ENCODE peak calls at places on chromosomes 13 and 19, in five cellular contexts. One of them, this sample, is unnamed. For H3K4me1, the result is how much of the 10 kb centered on the place peaks cover.

GRCh38 chr19:2399582-2399981 is 27.8 kb downstream of the TIMM13 start:
- DNase-seq in cardiac muscle cell: no peak
- DNase-seq in uterus: no peak
- DNase-seq in Peyer's patch: no peak
- DNase-seq in neural progenitor cell: no peak
- DNase-seq in this sample: no peak

GRCh38 chr19:40221858-40222619 is 3.9 kb upstream of the TTC9B start:
- DNase-seq in uterus: peak
- DNase-seq in Peyer's patch: peak
- DNase-seq in neural progenitor cell: peak
- DNase-seq in cardiac muscle cell: peak
- DNase-seq in this sample: peak

GRCh38 chr19:49687150-49687549 is 2.2 kb upstream of the ADM5 start:
- DNase-seq in Peyer's patch: no peak
- DNase-seq in uterus: no peak
- DNase-seq in neural progenitor cell: no peak
- DNase-seq in cardiac muscle cell: no peak
- DNase-seq in this sample: no peak

GRCh38 chr19:372306-372890 is 27.8 kb upstream of the MIER2 start:
- DNase-seq in cardiac muscle cell: no peak
- DNase-seq in neural progenitor cell: no peak
- DNase-seq in Peyer's patch: no peak
- DNase-seq in uterus: no peak
- DNase-seq in this sample: no peak

GRCh38 chr19:8578642-8579265 is 1.5 kb upstream of the MYO1F start:
- DNase-seq in cardiac muscle cell: peak
- DNase-seq in neural progenitor cell: peak
- DNase-seq in Peyer's patch: peak
- DNase-seq in uterus: peak
- DNase-seq in this sample: peak

GRCh38 chr19:45779231-45780145 is 2.8 kb downstream of the DMPK start:
- DNase-seq in cardiac muscle cell: peak
- DNase-seq in Peyer's patch: peak
- DNase-seq in neural progenitor cell: peak
- DNase-seq in uterus: peak
- DNase-seq in this sample: peak

GRCh38 chr13:64810701-64811258 is 2419.4 kb downstream of the PCDH9 start:
- DNase-seq in Peyer's patch: no peak
- DNase-seq in neural progenitor cell: no peak
- DNase-seq in uterus: no peak
- DNase-seq in cardiac muscle cell: no peak
- DNase-seq in this sample: no peak

GRCh38 chr19:1453525-1454371 is 3.8 kb downstream of the APC2 start:
- DNase-seq in Peyer's patch: no peak
- DNase-seq in neural progenitor cell: peak
- DNase-seq in cardiac muscle cell: peak
- DNase-seq in uterus: peak
- DNase-seq in this sample: no peak

GRCh38 chr13:27644302-27644701 is 22.6 kb downstream of the POLR1D start:
- DNase-seq in Peyer's patch: no peak
- DNase-seq in neural progenitor cell: no peak
- DNase-seq in cardiac muscle cell: no peak
- DNase-seq in uterus: no peak
- DNase-seq in this sample: no peak

GRCh38 chr13:112545866-112546265 is 42.1 kb downstream of the TUBGCP3 start:
- DNase-seq in neural progenitor cell: no peak
- DNase-seq in uterus: no peak
- DNase-seq in Peyer's patch: no peak
- DNase-seq in cardiac muscle cell: no peak
- DNase-seq in this sample: no peak

GRCh38 chr13:41827507-41828213 is 133.2 kb downstream of the VWA8 start:
- DNase-seq in cardiac muscle cell: no peak
- DNase-seq in uterus: peak
- DNase-seq in Peyer's patch: no peak
- DNase-seq in neural progenitor cell: no peak
- DNase-seq in this sample: no peak

GRCh38 chr13:77584111-77584510 is 48.6 kb downstream of the SCEL start:
- DNase-seq in uterus: no peak
- DNase-seq in cardiac muscle cell: no peak
- DNase-seq in Peyer's patch: no peak
- DNase-seq in neural progenitor cell: no peak
- DNase-seq in this sample: no peak

GRCh38 chr13:98307744-98308524 is 130.9 kb upstream of the RNF113B start:
- DNase-seq in uterus: no peak
- DNase-seq in neural progenitor cell: no peak
- DNase-seq in cardiac muscle cell: no peak
- DNase-seq in Peyer's patch: no peak
- DNase-seq in this sample: no peak

GRCh38 chr19:30968210-30968609 is 381.0 kb downstream of the TSHZ3 start:
- DNase-seq in cardiac muscle cell: no peak
- DNase-seq in Peyer's patch: no peak
- DNase-seq in uterus: no peak
- DNase-seq in neural progenitor cell: peak
- DNase-seq in this sample: no peak

GRCh38 chr13:109904218-109904617 is 117.8 kb upstream of the IRS2 start:
- DNase-seq in Peyer's patch: no peak
- DNase-seq in cardiac muscle cell: no peak
- DNase-seq in neural progenitor cell: peak
- DNase-seq in uterus: no peak
- DNase-seq in this sample: no peak

GRCh38 chr19:16873603-16874002 is 15.2 kb upstream of the F2RL3 start:
- DNase-seq in Peyer's patch: no peak
- DNase-seq in uterus: no peak
- DNase-seq in neural progenitor cell: no peak
- DNase-seq in cardiac muscle cell: no peak
- DNase-seq in this sample: no peak

GRCh38 chr13:86655561-86655960 is 856.3 kb upstream of the SLITRK6 start:
- DNase-seq in cardiac muscle cell: no peak
- DNase-seq in uterus: no peak
- DNase-seq in Peyer's patch: no peak
- DNase-seq in neural progenitor cell: no peak
- DNase-seq in this sample: no peak

GRCh38 chr19:42324655-42325307 is 654 bp upstream of the MEGF8 start:
- DNase-seq in Peyer's patch: no peak
- DNase-seq in cardiac muscle cell: no peak
- DNase-seq in uterus: no peak
- DNase-seq in neural progenitor cell: peak
- DNase-seq in this sample: no peak

GRCh38 chr13:110259651-110260050 is 47.3 kb downstream of the COL4A1 start:
- DNase-seq in cardiac muscle cell: no peak
- DNase-seq in Peyer's patch: no peak
- DNase-seq in neural progenitor cell: no peak
- DNase-seq in uterus: no peak
- DNase-seq in this sample: no peak

GRCh38 chr13:42696191-42696590 is 85.2 kb upstream of the FAM216B start:
- DNase-seq in uterus: no peak
- DNase-seq in Peyer's patch: no peak
- DNase-seq in neural progenitor cell: no peak
- DNase-seq in cardiac muscle cell: no peak
- DNase-seq in this sample: no peak

GRCh38 chr13:100673376-100673830 is 1.2 kb downstream of the TMTC4 start:
- DNase-seq in neural progenitor cell: peak
- DNase-seq in uterus: no peak
- DNase-seq in Peyer's patch: no peak
- DNase-seq in cardiac muscle cell: peak
- DNase-seq in this sample: no peak

GRCh38 chr19:56806639-56807038 is 33.9 kb downstream of the PEG3 start:
- DNase-seq in cardiac muscle cell: no peak
- DNase-seq in uterus: no peak
- DNase-seq in neural progenitor cell: no peak
- DNase-seq in Peyer's patch: no peak
- DNase-seq in this sample: no peak

GRCh38 chr13:42047561-42048322 is 706 bp upstream of the DGKH start:
- DNase-seq in cardiac muscle cell: peak
- DNase-seq in uterus: peak
- DNase-seq in Peyer's patch: no peak
- DNase-seq in neural progenitor cell: peak
- DNase-seq in this sample: peak

GRCh38 chr13:27578121-27579030 is 42.0 kb downstream of the LNX2 start:
- DNase-seq in neural progenitor cell: no peak
- DNase-seq in uterus: no peak
- DNase-seq in cardiac muscle cell: no peak
- DNase-seq in Peyer's patch: no peak
- DNase-seq in this sample: no peak

GRCh38 chr13:30873519-30873918 is 32.6 kb upstream of the MEDAG start:
- DNase-seq in Peyer's patch: no peak
- DNase-seq in uterus: no peak
- DNase-seq in cardiac muscle cell: no peak
- DNase-seq in neural progenitor cell: peak
- DNase-seq in this sample: no peak

GRCh38 chr13:78608705-78609463 is 5.5 kb upstream of the POU4F1 start:
- DNase-seq in Peyer's patch: no peak
- DNase-seq in cardiac muscle cell: no peak
- DNase-seq in uterus: no peak
- DNase-seq in neural progenitor cell: peak
- DNase-seq in this sample: no peak

GRCh38 chr13:101360525-101360924 is 55.8 kb downstream of the NALCN start:
- DNase-seq in uterus: no peak
- DNase-seq in neural progenitor cell: no peak
- DNase-seq in Peyer's patch: no peak
- DNase-seq in cardiac muscle cell: no peak
- DNase-seq in this sample: no peak

GRCh38 chr19:49559928-49560327 is 20.4 kb downstream of the NOSIP start:
- DNase-seq in Peyer's patch: no peak
- DNase-seq in neural progenitor cell: no peak
- DNase-seq in uterus: no peak
- DNase-seq in cardiac muscle cell: no peak
- DNase-seq in this sample: no peak

GRCh38 chr19:49809155-49809986 is 3.7 kb downstream of the FUZ start:
- DNase-seq in Peyer's patch: peak
- DNase-seq in cardiac muscle cell: peak
- DNase-seq in uterus: peak
- DNase-seq in neural progenitor cell: peak
- DNase-seq in this sample: peak

GRCh38 chr13:97884707-97885468 is 68.6 kb upstream of the IPO5 start:
- DNase-seq in uterus: no peak
- DNase-seq in neural progenitor cell: no peak
- DNase-seq in Peyer's patch: no peak
- DNase-seq in cardiac muscle cell: no peak
- DNase-seq in this sample: no peak

GRCh38 chr13:95150555-95150954 is 150.7 kb downstream of the ABCC4 start:
- DNase-seq in neural progenitor cell: no peak
- DNase-seq in uterus: no peak
- DNase-seq in Peyer's patch: no peak
- DNase-seq in cardiac muscle cell: no peak
- DNase-seq in this sample: no peak

GRCh38 chr13:42377640-42378382 is 105.9 kb downstream of the AKAP11 start:
- DNase-seq in Peyer's patch: peak
- DNase-seq in cardiac muscle cell: no peak
- DNase-seq in neural progenitor cell: no peak
- DNase-seq in uterus: no peak
- DNase-seq in this sample: peak

GRCh38 chr13:48043789-48044503 is 6.4 kb downstream of the NUDT15 start:
- DNase-seq in neural progenitor cell: no peak
- DNase-seq in Peyer's patch: no peak
- DNase-seq in cardiac muscle cell: no peak
- DNase-seq in uterus: no peak
- DNase-seq in this sample: no peak

GRCh38 chr13:30301827-30302226 is 5.5 kb downstream of the KATNAL1 start:
- DNase-seq in uterus: no peak
- DNase-seq in Peyer's patch: no peak
- DNase-seq in neural progenitor cell: no peak
- DNase-seq in cardiac muscle cell: no peak
- DNase-seq in this sample: no peak

GRCh38 chr19:7489609-7490044 is 792 bp upstream of the PEX11G start:
- DNase-seq in Peyer's patch: no peak
- DNase-seq in uterus: no peak
- DNase-seq in cardiac muscle cell: no peak
- DNase-seq in neural progenitor cell: peak
- DNase-seq in this sample: no peak

GRCh38 chr19:58551577-58552471 is 3.1 kb downstream of the CHMP2A start:
- DNase-seq in Peyer's patch: no peak
- DNase-seq in uterus: no peak
- DNase-seq in neural progenitor cell: no peak
- DNase-seq in cardiac muscle cell: no peak
- DNase-seq in this sample: no peak
- H3K4me1 ChIP-seq in Peyer's patch: under half
- H3K4me1 ChIP-seq in uterus: under half
- H3K4me1 ChIP-seq in neural progenitor cell: under half
- H3K4me1 ChIP-seq in cardiac muscle cell: under half
- H3K4me1 ChIP-seq in this sample: under half

GRCh38 chr13:22270881-22271280 is 600.0 kb downstream of the FGF9 start:
- DNase-seq in Peyer's patch: no peak
- DNase-seq in uterus: no peak
- DNase-seq in cardiac muscle cell: no peak
- DNase-seq in neural progenitor cell: no peak
- DNase-seq in this sample: no peak

GRCh38 chr13:22275393-22275792 is 604.5 kb downstream of the FGF9 start:
- DNase-seq in Peyer's patch: no peak
- DNase-seq in neural progenitor cell: no peak
- DNase-seq in uterus: no peak
- DNase-seq in cardiac muscle cell: no peak
- DNase-seq in this sample: no peak

GRCh38 chr13:22271963-22272362 is 601.1 kb downstream of the FGF9 start:
- DNase-seq in Peyer's patch: no peak
- DNase-seq in uterus: no peak
- DNase-seq in neural progenitor cell: no peak
- DNase-seq in cardiac muscle cell: no peak
- DNase-seq in this sample: no peak
- H3K4me1 ChIP-seq in Peyer's patch: under half
- H3K4me1 ChIP-seq in uterus: under half
- H3K4me1 ChIP-seq in neural progenitor cell: under half
- H3K4me1 ChIP-seq in cardiac muscle cell: under half
- H3K4me1 ChIP-seq in this sample: under half

GRCh38 chr19:5785423-5785822 is 877 bp upstream of the PRR22 start:
- DNase-seq in neural progenitor cell: no peak
- DNase-seq in Peyer's patch: no peak
- DNase-seq in uterus: no peak
- DNase-seq in cardiac muscle cell: no peak
- DNase-seq in this sample: no peak
- H3K4me1 ChIP-seq in neural progenitor cell: under half
- H3K4me1 ChIP-seq in Peyer's patch: under half
- H3K4me1 ChIP-seq in uterus: under half
- H3K4me1 ChIP-seq in cardiac muscle cell: under half
- H3K4me1 ChIP-seq in this sample: under half

GRCh38 chr19:13050274-13050673 is 52.4 kb downstream of the LYL1 start:
- DNase-seq in Peyer's patch: no peak
- DNase-seq in cardiac muscle cell: no peak
- DNase-seq in neural progenitor cell: no peak
- DNase-seq in uterus: no peak
- DNase-seq in this sample: no peak
- H3K4me1 ChIP-seq in Peyer's patch: half or more
- H3K4me1 ChIP-seq in cardiac muscle cell: under half
- H3K4me1 ChIP-seq in neural progenitor cell: under half
- H3K4me1 ChIP-seq in uterus: under half
- H3K4me1 ChIP-seq in this sample: under half

DNA sequence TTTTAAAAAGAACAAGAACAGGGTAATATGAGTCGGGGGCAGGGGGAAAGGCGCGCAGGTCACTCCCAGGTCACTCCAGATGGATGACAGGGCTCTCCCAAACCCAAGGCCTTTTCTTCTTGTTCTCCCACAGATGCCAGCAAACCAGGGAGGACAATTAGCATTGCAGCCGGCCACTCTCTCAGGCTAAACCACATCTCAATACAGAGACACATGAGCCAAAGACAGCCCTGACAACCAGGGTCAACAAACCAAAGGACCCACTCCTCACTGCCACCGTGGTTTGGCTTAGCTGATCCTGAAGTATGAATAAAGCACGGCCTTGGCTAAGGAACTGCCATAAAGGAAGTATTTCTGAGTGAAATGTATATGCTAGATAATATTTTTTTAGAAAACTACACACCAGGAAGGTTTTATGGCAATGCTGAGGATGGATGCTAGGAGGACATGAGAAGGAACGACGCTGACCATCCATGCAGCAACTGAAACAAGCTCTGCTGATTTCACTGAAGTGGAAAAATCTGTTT is 47.2 kb downstream of the LATS2 start:
- DNase-seq in uterus: no peak
- DNase-seq in cardiac muscle cell: no peak
- DNase-seq in neural progenitor cell: no peak
- DNase-seq in Peyer's patch: no peak
- DNase-seq in this sample: no peak
- H3K4me1 ChIP-seq in uterus: under half
- H3K4me1 ChIP-seq in cardiac muscle cell: under half
- H3K4me1 ChIP-seq in neural progenitor cell: under half
- H3K4me1 ChIP-seq in Peyer's patch: under half
- H3K4me1 ChIP-seq in this sample: under half